ENCODE peak calls at places on chromosomes 7 and 10, in four cellular contexts. A is hippocampal formation; W is activated CD8-positive, alpha-beta T cell treated with anti-CD3 and anti-CD28 coated beads for 36 hours; T is astrocyte of the spinal cord. B is an unnamed sample.

GRCh38 chr7:55280031-55280454 is 85.1 kb upstream of the LANCL2 start:
- DNase-seq in A (peak; percentile 72), W (peak; percentile 71), T (peak; percentile 70), B (no peak)

GRCh38 chr7:57772126-57772924 is 322.3 kb downstream of the ZNF716 start:
- DNase-seq in A (no peak), W (no peak), T (no peak), B (no peak)

GRCh38 chr7:98771519-98772241 is 98.1 kb downstream of the TMEM130 start:
- DNase-seq in A (no peak), W (no peak), T (peak; percentile 49), B (no peak)

GRCh38 chr10:115850666-115851065 is 422.3 kb downstream of the GFRA1 start:
- DNase-seq in A (no peak), W (no peak), T (no peak), B (no peak)

GRCh38 chr7:54542920-54543539 is 855 bp downstream of the VSTM2A start:
- DNase-seq in A (peak; percentile 49), W (no peak), T (peak; percentile 50), B (no peak)

GRCh38 chr7:147571436-147572180 is 1019.0 kb upstream of the C7orf33 start:
- DNase-seq in A (peak; percentile 51), W (no peak), T (no peak), B (no peak)

GRCh38 chr7:105014725-105015630 is 973 bp downstream of the KMT2E start:
- DNase-seq in A (peak; percentile 88), W (peak; percentile 69), T (peak; percentile 48), B (no peak)

GRCh38 chr7:46414946-46415345 is 493.9 kb upstream of the IGFBP3 start:
- DNase-seq in A (no peak), W (no peak), T (peak; percentile 14), B (no peak)

GRCh38 chr10:78727728-78728127 is 341.0 kb upstream of the ZMIZ1 start:
- DNase-seq in A (no peak), W (no peak), T (no peak), B (no peak)

GRCh38 chr7:146961617-146962016 is 845.0 kb downstream of the CNTNAP2 start:
- DNase-seq in A (no peak), W (no peak), T (peak; percentile 91), B (no peak)

GRCh38 chr7:17772581-17773288 is 167.6 kb downstream of the SNX13 start:
- DNase-seq in A (no peak), W (peak; percentile 27), T (no peak), B (no peak)

GRCh38 chr7:138970446-138970845 is 10.7 kb downstream of the KIAA1549 start:
- DNase-seq in A (no peak), W (no peak), T (no peak), B (no peak)

GRCh38 chr10:31263903-31264302 is 55.1 kb upstream of the ZEB1 start:
- DNase-seq in A (no peak), W (no peak), T (peak; percentile 7), B (no peak)

GRCh38 chr10:31876616-31877352 is 51.8 kb downstream of the ARHGAP12 start:
- DNase-seq in A (peak; percentile 33), W (no peak), T (no peak), B (no peak)

GRCh38 chr10:102604379-102604960 is 39.8 kb upstream of the TRIM8 start:
- DNase-seq in A (no peak), W (no peak), T (peak; percentile 72), B (no peak)

GRCh38 chr7:44981035-44981706 is 2.4 kb upstream of the MYO1G start:
- DNase-seq in A (no peak), W (peak; percentile 70), T (no peak), B (no peak)

GRCh38 chr7:82594665-82595064 is 151.1 kb upstream of the CACNA2D1 start:
- DNase-seq in A (no peak), W (no peak), T (no peak), B (no peak)

GRCh38 chr10:68124718-68125117 is 15.4 kb downstream of the MYPN start:
- DNase-seq in A (no peak), W (no peak), T (no peak), B (no peak)

GRCh38 chr7:141737118-141737835 is 881 bp upstream of the SSBP1 start:
- DNase-seq in A (no peak), W (peak; percentile 20), T (no peak), B (no peak)

GRCh38 chr7:12089951-12090756 is 120.9 kb upstream of the TMEM106B start:
- DNase-seq in A (no peak), W (no peak), T (no peak), B (no peak)

GRCh38 chr10:91190388-91190870 is 30.0 kb upstream of the PCGF5 start:
- DNase-seq in A (peak; percentile 20), W (no peak), T (peak; percentile 55), B (no peak)

GRCh38 chr10:87177-88080 is 38.3 kb upstream of the TUBB8 start:
- DNase-seq in A (no peak), W (no peak), T (no peak), B (no peak)

GRCh38 chr7:16918288-16918895 is 36.6 kb upstream of the AGR3 start:
- DNase-seq in A (peak; percentile 51), W (peak; percentile 44), T (peak; percentile 74), B (no peak)

GRCh38 chr7:44461387-44461786 is 29.1 kb downstream of the NUDCD3 start:
- DNase-seq in A (no peak), W (peak; percentile 76), T (peak; percentile 55), B (no peak)

GRCh38 chr10:44102726-44103255 is 282.1 kb downstream of the CXCL12 start:
- DNase-seq in A (no peak), W (no peak), T (no peak), B (no peak)

GRCh38 chr7:49768254-49768653 is 5.2 kb upstream of the VWC2 start:
- DNase-seq in A (no peak), W (no peak), T (no peak), B (no peak)

GRCh38 chr7:128076831-128077271 is 45.6 kb upstream of the LRRC4 start:
- DNase-seq in A (no peak), W (no peak), T (peak; percentile 46), B (no peak)

GRCh38 chr7:47771301-47771989 is 176.8 kb downstream of the PKD1L1 start:
- DNase-seq in A (no peak), W (no peak), T (peak; percentile 72), B (no peak)

GRCh38 chr7:26792573-26792972 is 71.8 kb downstream of the SKAP2 start:
- DNase-seq in A (no peak), W (no peak), T (no peak), B (no peak)

GRCh38 chr7:132162745-132163144 is 413.5 kb downstream of the PLXNA4 start:
- DNase-seq in A (no peak), W (no peak), T (no peak), B (no peak)

GRCh38 chr7:13979671-13980438 is 9.6 kb downstream of the ETV1 start:
- DNase-seq in A (no peak), W (no peak), T (peak; percentile 69), B (no peak)

GRCh38 chr7:34675749-34676374 is 17.8 kb downstream of the NPSR1 start:
- DNase-seq in A (no peak), W (peak; percentile 34), T (peak; percentile 7), B (no peak)

GRCh38 chr10:814536-815302 is 116.8 kb downstream of the LARP4B start:
- DNase-seq in A (no peak), W (no peak), T (no peak), B (no peak)

GRCh38 chr10:75042292-75042974 is 69.0 kb upstream of the SAMD8 start:
- DNase-seq in A (no peak), W (no peak), T (peak; percentile 78), B (no peak)

GRCh38 chr10:58473966-58474365 is 38.7 kb upstream of the BICC1 start:
- DNase-seq in A (no peak), W (no peak), T (peak; percentile 30), B (no peak)

GRCh38 chr7:30175171-30175570 is 40.4 kb downstream of the MTURN start:
- DNase-seq in A (no peak), W (no peak), T (no peak), B (no peak)

GRCh38 chr10:73110345-73110849 is at the start of gene NUDT13:
- DNase-seq in A (peak; percentile 75), W (peak; percentile 55), T (peak; percentile 78), B (no peak)